ENCODE peak calls at places on chromosomes 2 and 18, in four cellular contexts. G is GM12891, V is HepG2, F is H1. T is an unnamed sample.

GRCh38 chr2:109711230-109712125 is 82.6 kb upstream of the RGPD5 start:
- DNase-seq in V (no peak), F (no peak), G (no peak), T (no peak)

GRCh38 chr2:28721601-28722191 is 29.9 kb upstream of the PPP1CB start:
- DNase-seq in G (no peak), F (no peak), V (no peak), T (no peak)

GRCh38 chr2:191319181-191319580 is 74.0 kb downstream of the MYO1B start:
- DNase-seq in V (no peak), F (no peak), G (no peak), T (no peak)

GRCh38 chr2:71710805-71711469 is 257.6 kb downstream of the DYSF start:
- DNase-seq in G (no peak), F (no peak), V (peak; percentile 73), T (no peak)

GRCh38 chr2:170996316-170996715 is 67.3 kb downstream of the GORASP2 start:
- DNase-seq in V (no peak), F (no peak), G (no peak), T (no peak)

GRCh38 chr2:26457695-26458364 is 20.1 kb downstream of the OTOF start:
- DNase-seq in V (no peak), G (no peak), F (no peak), T (no peak)

GRCh38 chr18:76376668-76377358 is 118.2 kb downstream of the ZNF516 start:
- DNase-seq in G (no peak), V (no peak), F (no peak), T (no peak)

GRCh38 chr2:235545369-235546150 is 51.7 kb downstream of the AGAP1 start:
- DNase-seq in V (no peak), F (no peak), G (no peak), T (no peak)

GRCh38 chr18:57789105-57789504 is 14.0 kb downstream of the ATP8B1 start:
- DNase-seq in V (no peak), F (no peak), G (no peak), T (no peak)

GRCh38 chr2:234577191-234577590 is 80.3 kb upstream of the ARL4C start:
- DNase-seq in G (no peak), F (no peak), V (no peak), T (no peak)

GRCh38 chr2:120379916-120380893 is 34.3 kb downstream of the INHBB start:
- DNase-seq in F (no peak), G (no peak), V (no peak), T (no peak)

GRCh38 chr18:44805176-44805575 is 124.5 kb downstream of the SETBP1 start:
- DNase-seq in F (no peak), V (no peak), G (no peak), T (no peak)

GRCh38 chr2:85525029-85525428 is 13.9 kb upstream of the MAT2A start:
- DNase-seq in G (no peak), V (no peak), F (no peak), T (no peak)

GRCh38 chr2:232857158-232857563 is 12.9 kb upstream of the SNORC start:
- DNase-seq in G (no peak), V (peak; percentile 98), F (no peak), T (no peak)

GRCh38 chr2:16508061-16508851 is 157.4 kb downstream of the CYRIA start:
- DNase-seq in G (peak; percentile 5), V (peak; percentile 21), F (peak; percentile 82), T (peak; percentile 5)

GRCh38 chr2:60644942-60645341 is 91.5 kb upstream of the BCL11A start:
- DNase-seq in F (no peak), V (no peak), G (no peak), T (no peak)

GRCh38 chr18:62389761-62390481 is 64.8 kb downstream of the TNFRSF11A start:
- DNase-seq in G (no peak), F (no peak), V (no peak), T (no peak)

GRCh38 chr18:58412844-58413666 is 215.8 kb downstream of the ALPK2 start:
- DNase-seq in G (no peak), V (no peak), F (no peak), T (no peak)

GRCh38 chr2:168136392-168136977 is 110.9 kb downstream of the STK39 start:
- DNase-seq in G (no peak), V (peak; percentile 53), F (no peak), T (no peak)

GRCh38 chr2:55232863-55233657 is 572 bp downstream of the RPS27A start:
- DNase-seq in F (no peak), G (no peak), V (no peak), T (peak; percentile 33)

GRCh38 chr2:238528953-238529781 is 102.4 kb downstream of the ASB1 start:
- DNase-seq in F (no peak), V (peak; percentile 95), G (no peak), T (no peak)

GRCh38 chr2:159879061-159879604 is 81.1 kb upstream of the CD302 start:
- DNase-seq in F (no peak), V (no peak), G (no peak), T (no peak)

GRCh38 chr18:11309172-11309571 is 159.8 kb upstream of the PIEZO2 start:
- DNase-seq in V (peak; percentile 38), G (no peak), F (no peak), T (no peak)

GRCh38 chr2:160928854-160929301 is 231.3 kb upstream of the TANK start:
- DNase-seq in G (no peak), F (no peak), V (peak; percentile 91), T (no peak)

DNA sequence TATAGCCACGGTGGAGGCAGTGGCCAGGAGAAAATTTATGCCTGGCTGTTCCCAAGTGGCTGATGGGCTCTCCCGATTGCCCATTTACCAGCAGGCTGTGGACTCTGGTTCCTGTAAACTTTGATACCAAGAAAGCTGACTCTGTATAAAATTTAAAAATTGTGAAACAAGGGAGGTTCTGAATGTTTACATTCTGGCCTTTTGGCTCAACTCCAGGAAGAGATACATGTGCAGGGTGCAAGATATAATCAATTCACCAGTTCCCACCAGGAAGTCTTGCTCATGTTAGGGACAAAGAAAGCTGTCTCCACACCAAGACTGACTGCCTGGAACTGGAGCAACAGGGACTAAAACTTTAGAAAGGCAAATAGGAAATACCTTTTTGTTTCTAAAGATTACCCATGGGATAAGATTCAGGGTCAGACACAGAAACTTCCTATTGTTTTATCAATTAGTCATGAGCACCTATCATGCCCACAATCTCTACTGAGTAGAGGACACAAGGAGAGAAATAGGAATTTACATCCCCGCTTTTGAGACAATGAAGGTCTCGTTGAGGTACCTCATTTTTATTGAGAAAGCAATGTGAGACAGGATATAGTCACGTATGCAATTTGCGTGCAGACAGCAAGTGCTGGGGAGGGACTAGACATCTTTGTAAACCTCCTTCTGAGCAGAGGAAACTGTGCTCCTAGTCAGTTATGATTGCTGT is 123.5 kb downstream of the LIPG start:
- DNase-seq in V (no peak), F (no peak), G (no peak), T (no peak)
- TF ChIP-seq POLR2AphosphoS5 in V (no peak), F (no peak), G (no peak), T (no peak)

DNA sequence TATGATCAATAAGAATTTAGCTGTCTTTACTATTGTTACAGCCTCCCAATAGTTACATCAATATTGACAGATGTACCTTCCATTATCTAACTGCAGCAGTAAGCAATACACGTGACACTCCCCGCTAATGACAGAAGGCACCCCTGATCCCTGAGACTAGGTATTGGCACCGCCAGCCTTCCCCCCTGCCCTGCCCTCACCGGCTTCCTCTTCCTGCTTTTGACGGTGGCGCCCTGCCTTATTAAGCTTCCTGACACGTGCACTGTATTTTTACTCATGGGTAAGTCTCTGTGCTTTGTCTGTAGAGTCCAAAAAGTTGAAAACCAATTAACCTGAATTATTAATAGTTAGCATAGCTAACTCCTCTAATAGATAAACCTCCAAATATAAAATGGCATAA is 223.5 kb downstream of the EIPR1 start:
- DNase-seq in F (no peak), G (no peak), V (no peak), T (no peak)
- TF ChIP-seq TAF1 in F (no peak), G (no peak), V (no peak), T (no peak)

DNA sequence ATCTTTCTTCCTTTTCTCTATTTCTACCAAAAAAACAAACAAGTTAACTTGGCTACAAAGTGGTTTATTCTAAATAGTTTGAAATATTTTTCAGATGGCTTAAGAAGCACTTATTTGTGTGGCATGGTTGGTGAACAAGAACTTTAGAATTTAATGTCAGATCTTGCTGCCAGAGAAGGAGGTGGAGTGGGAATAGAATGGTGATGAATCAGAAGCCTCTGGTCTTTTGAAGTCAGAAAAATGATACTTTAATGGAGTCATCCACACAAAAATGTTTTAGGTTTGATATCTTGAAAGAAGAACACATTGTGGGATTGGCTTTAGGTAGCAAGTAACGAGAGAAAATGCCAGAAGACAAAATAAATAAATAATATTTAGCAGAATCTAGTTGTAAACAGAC is 243.1 kb upstream of the FANCL start:
- DNase-seq in G (no peak), F (no peak), V (no peak), T (no peak)
- TF ChIP-seq POLR2A in G (no peak), F (no peak), V (no peak), T (no peak)

GRCh38 chr2:216761119-216761518 is 65.8 kb upstream of the IGFBP5 start:
- DNase-seq in G (no peak), F (no peak), V (no peak), T (no peak)
- TF ChIP-seq POLR2AphosphoS5 in G (no peak), F (no peak), V (no peak), T (no peak)

DNA sequence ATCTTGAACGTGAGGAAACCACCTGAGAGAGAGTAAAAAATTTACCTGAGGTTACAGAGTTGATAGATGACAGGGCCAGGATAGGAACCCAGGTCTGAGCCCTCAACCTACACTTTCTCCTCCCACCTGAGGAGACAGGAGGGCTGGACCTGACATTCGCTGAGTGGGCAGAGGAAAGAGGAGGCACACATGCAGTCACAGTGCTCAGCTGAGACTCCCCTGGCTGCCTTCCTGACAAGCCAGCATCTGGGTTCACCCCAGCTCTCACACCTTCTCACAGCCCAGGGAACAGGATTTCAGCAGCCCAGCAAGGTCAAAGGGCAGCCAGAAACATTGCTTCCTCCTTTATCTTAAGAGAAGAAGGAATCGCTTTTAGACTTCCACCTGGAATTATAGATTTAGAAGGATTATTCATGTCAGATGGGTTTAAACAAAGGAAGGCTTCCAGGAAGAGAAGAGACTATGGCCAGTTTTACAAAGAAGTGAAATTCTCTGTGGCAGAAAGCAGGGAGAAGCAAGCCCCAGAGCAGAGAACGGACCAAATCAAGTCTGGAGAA is 18.1 kb upstream of the PKDCC start:
- DNase-seq in V (no peak), F (no peak), G (no peak), T (no peak)
- TF ChIP-seq TAF1 in V (no peak), F (no peak), G (no peak), T (no peak)

DNA sequence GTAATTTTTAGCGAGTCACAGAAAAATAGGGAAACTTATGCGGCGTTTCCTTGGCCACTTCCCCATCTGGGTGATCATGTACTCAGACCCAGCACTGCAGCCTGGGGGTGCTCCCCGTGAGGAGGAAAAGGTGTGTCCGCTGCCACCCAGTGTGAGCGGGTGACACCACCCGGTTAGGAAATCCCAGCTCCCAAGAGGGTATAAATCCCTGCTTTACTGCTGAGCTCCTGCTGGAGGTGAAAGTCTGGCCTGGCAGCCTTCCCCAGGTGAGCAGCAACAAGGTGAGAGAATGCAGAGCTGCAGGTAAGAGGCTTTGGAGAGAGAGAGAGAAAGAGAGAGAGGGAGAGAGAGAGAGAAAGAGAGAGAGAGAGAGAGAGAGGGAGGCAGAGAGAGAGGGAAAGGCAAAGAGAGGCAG is at the start of gene IL1R2:
- DNase-seq in V (no peak), G (no peak), F (no peak), T (no peak)
- TF ChIP-seq POLR2A in V (no peak), G (no peak), F (no peak), T (no peak)

T was measured in GM12892.